ENCODE peak calls at places on chromosomes 1 and 21, in four cellular contexts. One of them, this sample, is unnamed.

GRCh38 chr1:75937034-75937433 is 4.8 kb upstream of the ASB17 start:
- DNase-seq in HFF-Myc: peak; percentile 21
- DNase-seq in esophagus squamous epithelium: no peak
- DNase-seq in AG10803: no peak
- DNase-seq in this sample: no peak

GRCh38 chr1:225460737-225461532 is 33.1 kb upstream of the LBR start:
- DNase-seq in HFF-Myc: no peak
- DNase-seq in esophagus squamous epithelium: no peak
- DNase-seq in AG10803: no peak
- DNase-seq in this sample: no peak

GRCh38 chr1:147273409-147274307 is 31.2 kb downstream of the CHD1L start:
- DNase-seq in HFF-Myc: peak; percentile 64
- DNase-seq in esophagus squamous epithelium: no peak
- DNase-seq in AG10803: peak; percentile 87
- DNase-seq in this sample: peak; percentile 29

GRCh38 chr1:68963353-68963752 is 466.5 kb upstream of the DEPDC1 start:
- DNase-seq in HFF-Myc: no peak
- DNase-seq in esophagus squamous epithelium: no peak
- DNase-seq in AG10803: no peak
- DNase-seq in this sample: no peak

GRCh38 chr1:47703981-47704596 is 266.2 kb downstream of the FOXD2 start:
- DNase-seq in HFF-Myc: peak; percentile 65
- DNase-seq in esophagus squamous epithelium: no peak
- DNase-seq in AG10803: peak; percentile 83
- DNase-seq in this sample: no peak

GRCh38 chr21:10272216-10272615 is 249.2 kb upstream of the TPTE start:
- DNase-seq in HFF-Myc: peak; percentile 6
- DNase-seq in esophagus squamous epithelium: no peak
- DNase-seq in AG10803: no peak
- DNase-seq in this sample: no peak

GRCh38 chr1:93200086-93200620 is 19.6 kb downstream of the CCDC18 start:
- DNase-seq in HFF-Myc: no peak
- DNase-seq in esophagus squamous epithelium: no peak
- DNase-seq in AG10803: peak; percentile 9
- DNase-seq in this sample: no peak

GRCh38 chr1:45622267-45622890 is 1.5 kb downstream of the CCDC17 start:
- DNase-seq in HFF-Myc: no peak
- DNase-seq in esophagus squamous epithelium: no peak
- DNase-seq in AG10803: no peak
- DNase-seq in this sample: no peak

GRCh38 chr21:34857874-34858273 is 189.1 kb downstream of the CLIC6 start:
- DNase-seq in HFF-Myc: no peak
- DNase-seq in esophagus squamous epithelium: no peak
- DNase-seq in AG10803: no peak
- DNase-seq in this sample: no peak

GRCh38 chr1:205963352-205963751 is 20.1 kb upstream of the SLC26A9 start:
- DNase-seq in HFF-Myc: no peak
- DNase-seq in esophagus squamous epithelium: no peak
- DNase-seq in AG10803: peak; percentile 82
- DNase-seq in this sample: peak; percentile 87

GRCh38 chr1:162905759-162906158 is 44.8 kb upstream of the CCDC190 start:
- DNase-seq in HFF-Myc: peak; percentile 39
- DNase-seq in esophagus squamous epithelium: no peak
- DNase-seq in AG10803: peak; percentile 76
- DNase-seq in this sample: peak; percentile 51

GRCh38 chr21:46452719-46453118 is 6.0 kb upstream of the DIP2A start:
- DNase-seq in HFF-Myc: no peak
- DNase-seq in esophagus squamous epithelium: no peak
- DNase-seq in AG10803: no peak
- DNase-seq in this sample: no peak

GRCh38 chr1:23810818-23811420 is 10.4 kb upstream of the GALE start:
- DNase-seq in HFF-Myc: no peak
- DNase-seq in esophagus squamous epithelium: no peak
- DNase-seq in AG10803: no peak
- DNase-seq in this sample: no peak

GRCh38 chr1:57473448-57473847 is 49.6 kb upstream of the DAB1 start:
- DNase-seq in HFF-Myc: no peak
- DNase-seq in esophagus squamous epithelium: no peak
- DNase-seq in AG10803: peak; percentile 48
- DNase-seq in this sample: no peak

GRCh38 chr1:214584805-214585766 is 17.9 kb upstream of the CENPF start:
- DNase-seq in HFF-Myc: no peak
- DNase-seq in esophagus squamous epithelium: no peak
- DNase-seq in AG10803: peak; percentile 69
- DNase-seq in this sample: no peak

GRCh38 chr1:95650631-95651030 is 416.6 kb downstream of the RWDD3 start:
- DNase-seq in HFF-Myc: no peak
- DNase-seq in esophagus squamous epithelium: no peak
- DNase-seq in AG10803: no peak
- DNase-seq in this sample: no peak

GRCh38 chr1:96538883-96539282 is 182.7 kb upstream of the PTBP2 start:
- DNase-seq in HFF-Myc: peak; percentile 93
- DNase-seq in esophagus squamous epithelium: no peak
- DNase-seq in AG10803: peak; percentile 97
- DNase-seq in this sample: no peak

GRCh38 chr1:14604414-14604813 is 5.9 kb downstream of the KAZN start:
- DNase-seq in HFF-Myc: no peak
- DNase-seq in esophagus squamous epithelium: no peak
- DNase-seq in AG10803: no peak
- DNase-seq in this sample: no peak

GRCh38 chr1:38487398-38487797 is 372.2 kb downstream of the RRAGC start:
- DNase-seq in HFF-Myc: no peak
- DNase-seq in esophagus squamous epithelium: no peak
- DNase-seq in AG10803: no peak
- DNase-seq in this sample: no peak

GRCh38 chr1:82226198-82226505 is 425.4 kb downstream of the ADGRL2 start:
- DNase-seq in HFF-Myc: no peak
- DNase-seq in esophagus squamous epithelium: no peak
- DNase-seq in AG10803: no peak
- DNase-seq in this sample: no peak

GRCh38 chr1:228174482-228175315 is 9.1 kb downstream of the IBA57 start:
- DNase-seq in HFF-Myc: no peak
- DNase-seq in esophagus squamous epithelium: no peak
- DNase-seq in AG10803: no peak
- DNase-seq in this sample: no peak

GRCh38 chr1:230153655-230154296 is 86.7 kb downstream of the GALNT2 start:
- DNase-seq in HFF-Myc: no peak
- DNase-seq in esophagus squamous epithelium: no peak
- DNase-seq in AG10803: peak; percentile 74
- DNase-seq in this sample: no peak

GRCh38 chr1:41642922-41643321 is 158.4 kb upstream of the EDN2 start:
- DNase-seq in HFF-Myc: no peak
- DNase-seq in esophagus squamous epithelium: no peak
- DNase-seq in AG10803: no peak
- DNase-seq in this sample: no peak

GRCh38 chr1:16421201-16421600 is 16.0 kb downstream of the SPATA21 start:
- DNase-seq in HFF-Myc: no peak
- DNase-seq in esophagus squamous epithelium: no peak
- DNase-seq in AG10803: no peak
- DNase-seq in this sample: no peak

GRCh38 chr1:118985611-118986290 is 2.4 kb downstream of the TBX15 start:
- DNase-seq in HFF-Myc: no peak
- DNase-seq in esophagus squamous epithelium: no peak
- DNase-seq in AG10803: no peak
- DNase-seq in this sample: no peak

GRCh38 chr1:72186733-72187307 is 95.5 kb downstream of the NEGR1 start:
- DNase-seq in HFF-Myc: no peak
- DNase-seq in esophagus squamous epithelium: no peak
- DNase-seq in AG10803: peak; percentile 42
- DNase-seq in this sample: no peak
- TF ChIP-seq CTCF in HFF-Myc: peak; percentile 56
- TF ChIP-seq CTCF in esophagus squamous epithelium: no peak
- TF ChIP-seq CTCF in AG10803: peak; percentile 86
- TF ChIP-seq CTCF in this sample: peak; percentile 69

DNA sequence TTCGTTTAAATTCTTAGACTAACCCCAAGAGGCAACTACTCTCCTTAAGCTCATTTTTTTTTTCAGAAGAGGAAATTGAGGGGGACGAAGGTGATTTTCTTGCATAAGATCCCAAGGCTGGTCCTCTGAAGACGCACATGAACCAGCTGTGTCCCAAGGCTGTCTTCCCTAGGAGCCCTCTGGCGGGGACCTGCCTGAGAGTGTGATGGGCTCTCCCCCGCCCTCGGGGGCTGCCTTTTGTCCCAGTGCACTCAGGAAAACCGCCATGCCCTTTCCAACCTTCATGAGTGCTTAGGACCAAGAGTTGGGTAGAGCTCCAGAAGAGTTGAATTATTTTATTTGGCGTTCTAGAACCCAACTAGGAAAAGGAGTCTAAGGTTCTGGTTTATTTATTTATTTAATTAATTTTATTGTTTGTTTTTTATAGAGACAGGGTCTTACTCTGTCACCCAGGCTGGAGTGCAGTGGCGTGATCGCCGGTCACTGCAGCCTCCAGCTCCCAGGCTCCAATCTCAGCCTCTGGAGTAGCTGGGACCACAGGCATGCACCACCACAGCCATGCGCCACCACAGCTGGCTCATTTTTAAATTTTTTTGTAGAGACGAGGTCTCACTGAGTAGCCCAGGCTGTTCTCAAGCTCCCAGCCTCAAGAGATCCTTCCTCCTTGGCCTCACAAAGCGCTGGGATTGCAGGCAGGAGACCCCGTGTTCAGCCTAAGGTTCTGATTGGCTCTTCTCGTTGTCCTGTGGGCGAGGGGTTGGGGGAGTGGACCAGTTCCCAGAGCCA is 21.9 kb downstream of the UMODL1 start:
- DNase-seq in HFF-Myc: no peak
- DNase-seq in esophagus squamous epithelium: no peak
- DNase-seq in AG10803: peak; percentile 23
- DNase-seq in this sample: no peak
- H3K4me3 ChIP-seq in HFF-Myc: no peak overlapping the region
- H3K4me3 ChIP-seq in esophagus squamous epithelium: no peak overlapping the region
- H3K4me3 ChIP-seq in AG10803: no peak overlapping the region
- H3K4me3 ChIP-seq in this sample: no peak overlapping the region

DNA sequence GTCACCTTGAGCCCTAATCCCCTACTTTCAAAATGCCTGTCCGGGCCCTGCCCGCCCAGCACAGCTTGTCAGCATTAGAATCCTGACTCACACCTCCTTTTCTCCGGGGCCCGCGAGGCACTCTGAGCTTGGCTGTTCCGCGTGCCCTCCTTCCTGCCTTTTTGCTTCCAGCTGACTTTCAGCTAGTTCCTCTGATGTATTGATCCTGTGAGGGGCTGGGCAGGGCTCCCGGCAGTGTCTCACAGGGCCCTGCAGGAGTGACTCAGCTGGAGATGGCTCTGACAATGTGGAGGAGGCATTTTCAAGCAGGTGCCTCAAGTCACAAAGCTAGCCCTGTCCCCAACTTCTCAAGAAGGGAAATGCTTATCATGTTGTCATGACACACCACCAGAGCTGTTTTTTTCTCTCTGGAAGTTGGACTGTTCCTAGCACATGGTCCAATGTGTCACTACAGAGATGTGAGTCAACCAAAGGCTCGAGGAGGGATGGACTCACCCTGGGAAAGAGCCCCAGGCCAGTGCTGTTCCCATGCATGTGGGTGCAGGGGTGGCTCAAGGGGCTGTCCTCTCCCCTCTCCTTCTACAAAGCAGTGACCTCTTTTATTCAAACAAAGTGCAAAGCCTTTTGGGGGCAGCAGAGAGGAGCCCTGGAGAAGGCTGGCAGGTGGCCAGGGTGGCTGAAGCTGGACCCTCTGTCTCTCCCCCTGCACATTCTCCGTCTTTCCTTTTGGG is 30.6 kb downstream of the SYT6 start:
- DNase-seq in HFF-Myc: peak; percentile 7
- DNase-seq in esophagus squamous epithelium: no peak
- DNase-seq in AG10803: peak; percentile 16
- DNase-seq in this sample: no peak
- TF ChIP-seq CTCF in HFF-Myc: no peak
- TF ChIP-seq CTCF in esophagus squamous epithelium: no peak
- TF ChIP-seq CTCF in AG10803: no peak
- TF ChIP-seq CTCF in this sample: no peak

GRCh38 chr21:38439957-38440356 is 58.3 kb downstream of the ERG start:
- DNase-seq in HFF-Myc: no peak
- DNase-seq in esophagus squamous epithelium: no peak
- DNase-seq in AG10803: no peak
- DNase-seq in this sample: no peak
- H3K4me3 ChIP-seq in HFF-Myc: no peak overlapping the region
- H3K4me3 ChIP-seq in esophagus squamous epithelium: no peak overlapping the region
- H3K4me3 ChIP-seq in AG10803: no peak overlapping the region
- H3K4me3 ChIP-seq in this sample: no peak overlapping the region

GRCh38 chr21:42636535-42636914 is 16.9 kb upstream of the PDE9A start:
- DNase-seq in HFF-Myc: no peak
- DNase-seq in esophagus squamous epithelium: no peak
- DNase-seq in AG10803: peak; percentile 75
- DNase-seq in this sample: peak; percentile 73
- TF ChIP-seq CTCF in HFF-Myc: no peak
- TF ChIP-seq CTCF in esophagus squamous epithelium: no peak
- TF ChIP-seq CTCF in AG10803: no peak
- TF ChIP-seq CTCF in this sample: no peak

GRCh38 chr1:58849556-58849955 is 65.7 kb upstream of the JUN start:
- DNase-seq in HFF-Myc: no peak
- DNase-seq in esophagus squamous epithelium: no peak
- DNase-seq in AG10803: no peak
- DNase-seq in this sample: no peak

GRCh38 chr1:58845947-58846346 is 62.1 kb upstream of the JUN start:
- DNase-seq in HFF-Myc: no peak
- DNase-seq in esophagus squamous epithelium: no peak
- DNase-seq in AG10803: no peak
- DNase-seq in this sample: no peak

GRCh38 chr1:58844176-58844575 is 60.3 kb upstream of the JUN start:
- DNase-seq in HFF-Myc: no peak
- DNase-seq in esophagus squamous epithelium: no peak
- DNase-seq in AG10803: no peak
- DNase-seq in this sample: no peak

GRCh38 chr1:58852731-58853485 is 69.1 kb upstream of the JUN start:
- DNase-seq in HFF-Myc: no peak
- DNase-seq in esophagus squamous epithelium: no peak
- DNase-seq in AG10803: no peak
- DNase-seq in this sample: no peak

DNA sequence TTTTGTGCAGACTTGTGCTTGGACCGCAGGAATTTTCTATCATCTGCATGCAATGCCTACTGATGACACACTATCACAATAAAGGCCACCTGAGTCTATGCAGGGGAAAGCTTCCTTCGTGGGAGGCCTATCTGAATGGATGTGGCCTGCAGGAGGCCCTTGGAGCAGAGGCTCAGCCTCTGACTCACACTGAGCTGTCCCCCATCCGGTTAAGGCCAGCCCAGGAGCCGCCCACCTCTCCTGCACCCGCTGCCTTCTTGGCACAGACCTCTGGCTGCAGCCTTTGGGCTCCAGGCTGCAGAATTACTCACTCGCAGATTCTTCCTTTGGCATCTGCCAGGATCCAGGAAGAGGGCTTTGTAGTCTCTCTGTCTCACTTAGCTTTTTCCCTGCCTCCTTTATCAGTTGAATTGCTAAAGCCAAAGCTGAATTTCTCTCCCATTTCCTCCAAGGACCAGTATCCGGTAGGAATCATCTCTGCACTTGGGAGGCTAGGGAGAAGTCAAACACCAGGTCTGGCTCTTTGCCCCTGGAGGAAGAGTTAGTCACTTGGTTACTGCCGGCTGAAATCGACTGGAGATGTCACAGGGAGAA is 65.1 kb upstream of the JUN start:
- DNase-seq in HFF-Myc: peak; percentile 87
- DNase-seq in esophagus squamous epithelium: no peak
- DNase-seq in AG10803: peak; percentile 96
- DNase-seq in this sample: peak; percentile 93
- H3K4me3 ChIP-seq in HFF-Myc: no peak overlapping the region
- H3K4me3 ChIP-seq in esophagus squamous epithelium: no peak overlapping the region
- H3K4me3 ChIP-seq in AG10803: no peak overlapping the region
- H3K4me3 ChIP-seq in this sample: peak overlapping the region; percentile 12

GRCh38 chr1:160078392-160079195 is 2.7 kb upstream of the KCNJ9 start:
- DNase-seq in HFF-Myc: no peak
- DNase-seq in esophagus squamous epithelium: no peak
- DNase-seq in AG10803: no peak
- DNase-seq in this sample: no peak
- TF ChIP-seq CTCF in HFF-Myc: peak; percentile 93
- TF ChIP-seq CTCF in esophagus squamous epithelium: peak; percentile 54
- TF ChIP-seq CTCF in AG10803: peak; percentile 71
- TF ChIP-seq CTCF in this sample: peak; percentile 97